ENCODE peak calls at places on chromosomes 2 and 18, in seven cellular contexts. X is stimulated activated CD8-positive, alpha-beta memory T cell treated with anti-CD3 and anti-CD28 coated beads, Interleukin-4, amount 100 ng/mL, for 24 hours; N is tibial nerve; G is T-cell; I is GM18507; Z is osteocyte; D is activated CD4-positive, CD25-positive, alpha-beta regulatory T cell. M is an unnamed sample.

GRCh38 chr2:1685957-1686783 is 58.1 kb downstream of the PXDN start:
- DNase-seq in G (no peak), N (no peak), X (no peak), Z (peak), D (no peak), I (no peak), M (no peak)

GRCh38 chr2:225122582-225123486 is 80.6 kb upstream of the DOCK10 start:
- DNase-seq in I (no peak), X (no peak), G (no peak), D (no peak), N (no peak), Z (no peak), M (no peak)

GRCh38 chr2:67716895-67717294 is 319.8 kb downstream of the ETAA1 start:
- DNase-seq in I (no peak), N (no peak), D (no peak), X (no peak), G (no peak), Z (no peak), M (no peak)

GRCh38 chr2:9108210-9108967 is 98.2 kb upstream of the ASAP2 start:
- DNase-seq in D (no peak), Z (no peak), N (no peak), I (no peak), X (no peak), G (no peak), M (no peak)

GRCh38 chr2:105344704-105345345 is 7.5 kb downstream of the C2orf49 start:
- DNase-seq in I (no peak), G (no peak), X (no peak), D (no peak), Z (no peak), N (no peak), M (no peak)

GRCh38 chr2:54208364-54209240 is 47.4 kb downstream of the TSPYL6 start:
- DNase-seq in G (no peak), X (no peak), D (no peak), I (no peak), N (no peak), Z (no peak), M (no peak)

GRCh38 chr18:48894266-48894600 is 56.5 kb downstream of the SMAD7 start:
- DNase-seq in G (no peak), D (no peak), X (no peak), Z (no peak), N (no peak), I (no peak), M (no peak)

GRCh38 chr2:50126845-50127244 is 905.1 kb downstream of the NRXN1 start:
- DNase-seq in Z (no peak), X (no peak), I (no peak), N (no peak), G (no peak), D (no peak), M (no peak)

GRCh38 chr18:11146238-11146946 is 3.0 kb downstream of the PIEZO2 start:
- DNase-seq in I (no peak), G (no peak), X (no peak), Z (no peak), N (no peak), D (no peak), M (no peak)

GRCh38 chr2:40369619-40370397 is 82.1 kb downstream of the SLC8A1 start:
- DNase-seq in N (no peak), I (no peak), X (no peak), Z (no peak), D (no peak), G (no peak), M (no peak)

GRCh38 chr2:114213808-114214207 is 228.6 kb upstream of the DPP10 start:
- DNase-seq in N (no peak), X (no peak), Z (no peak), I (no peak), G (no peak), D (no peak), M (no peak)

GRCh38 chr2:218125626-218126080 is at the start of gene CXCR2:
- DNase-seq in I (no peak), X (no peak), Z (no peak), G (no peak), D (no peak), N (no peak), M (no peak)

GRCh38 chr2:11697103-11697871 is 27.3 kb upstream of the NTSR2 start:
- DNase-seq in G (no peak), N (no peak), Z (no peak), I (no peak), X (no peak), D (no peak), M (no peak)

GRCh38 chr18:48724455-48724854 is 185.6 kb downstream of the CTIF start:
- DNase-seq in X (no peak), N (no peak), Z (no peak), I (no peak), D (no peak), G (no peak), M (no peak)

GRCh38 chr18:76448262-76449109 is 46.6 kb downstream of the ZNF516 start:
- DNase-seq in I (no peak), D (no peak), Z (no peak), X (no peak), G (no peak), N (no peak), M (no peak)

M was measured in GM12891.